ENCODE peak calls at places on chromosome 16, in four cellular contexts. One of them, this sample, is unnamed.

GRCh38 chr16:23255000-23255399 is 47.1 kb upstream of the SCNN1B start:
- DNase-seq in K562: no peak
- DNase-seq in A549: no peak
- DNase-seq in HepG2: no peak
- DNase-seq in this sample: no peak

GRCh38 chr16:61862221-61862620 is 174.0 kb downstream of the CDH8 start:
- DNase-seq in HepG2: no peak
- DNase-seq in K562: no peak
- DNase-seq in A549: no peak
- DNase-seq in this sample: no peak

GRCh38 chr16:69435977-69436729 is 11.7 kb downstream of the CYB5B start:
- DNase-seq in A549: no peak
- DNase-seq in HepG2: peak; percentile 69
- DNase-seq in K562: no peak
- DNase-seq in this sample: no peak

GRCh38 chr16:24906199-24906808 is 60.5 kb downstream of the SLC5A11 start:
- DNase-seq in HepG2: peak; percentile 11
- DNase-seq in A549: peak; percentile 35
- DNase-seq in K562: peak; percentile 30
- DNase-seq in this sample: no peak

GRCh38 chr16:89801800-89802199 is 14.6 kb downstream of the FANCA start:
- DNase-seq in K562: no peak
- DNase-seq in HepG2: no peak
- DNase-seq in A549: no peak
- DNase-seq in this sample: no peak

GRCh38 chr16:22195695-22196558 is 10.2 kb upstream of the EEF2K start:
- DNase-seq in HepG2: peak; percentile 92
- DNase-seq in A549: peak; percentile 90
- DNase-seq in K562: peak; percentile 91
- DNase-seq in this sample: peak; percentile 98

GRCh38 chr16:75702247-75702646 is 986 bp upstream of the DUXB start:
- DNase-seq in HepG2: peak; percentile 44
- DNase-seq in K562: peak; percentile 83
- DNase-seq in A549: no peak
- DNase-seq in this sample: no peak

GRCh38 chr16:77191259-77191969 is 424 bp downstream of the MON1B start:
- DNase-seq in A549: peak; percentile 47
- DNase-seq in HepG2: no peak
- DNase-seq in K562: peak; percentile 65
- DNase-seq in this sample: no peak

GRCh38 chr16:27312580-27313421 is 973 bp upstream of the IL4R start:
- DNase-seq in K562: no peak
- DNase-seq in A549: no peak
- DNase-seq in HepG2: no peak
- DNase-seq in this sample: no peak

GRCh38 chr16:27311449-27311831 is 2.3 kb upstream of the IL4R start:
- DNase-seq in K562: no peak
- DNase-seq in A549: no peak
- DNase-seq in HepG2: no peak
- DNase-seq in this sample: no peak

GRCh38 chr16:27311897-27312303 is 1.9 kb upstream of the IL4R start:
- DNase-seq in HepG2: no peak
- DNase-seq in K562: no peak
- DNase-seq in A549: no peak
- DNase-seq in this sample: no peak

GRCh38 chr16:27308792-27309191 is 5.0 kb upstream of the IL4R start:
- DNase-seq in A549: no peak
- DNase-seq in K562: no peak
- DNase-seq in HepG2: no peak
- DNase-seq in this sample: no peak

DNA sequence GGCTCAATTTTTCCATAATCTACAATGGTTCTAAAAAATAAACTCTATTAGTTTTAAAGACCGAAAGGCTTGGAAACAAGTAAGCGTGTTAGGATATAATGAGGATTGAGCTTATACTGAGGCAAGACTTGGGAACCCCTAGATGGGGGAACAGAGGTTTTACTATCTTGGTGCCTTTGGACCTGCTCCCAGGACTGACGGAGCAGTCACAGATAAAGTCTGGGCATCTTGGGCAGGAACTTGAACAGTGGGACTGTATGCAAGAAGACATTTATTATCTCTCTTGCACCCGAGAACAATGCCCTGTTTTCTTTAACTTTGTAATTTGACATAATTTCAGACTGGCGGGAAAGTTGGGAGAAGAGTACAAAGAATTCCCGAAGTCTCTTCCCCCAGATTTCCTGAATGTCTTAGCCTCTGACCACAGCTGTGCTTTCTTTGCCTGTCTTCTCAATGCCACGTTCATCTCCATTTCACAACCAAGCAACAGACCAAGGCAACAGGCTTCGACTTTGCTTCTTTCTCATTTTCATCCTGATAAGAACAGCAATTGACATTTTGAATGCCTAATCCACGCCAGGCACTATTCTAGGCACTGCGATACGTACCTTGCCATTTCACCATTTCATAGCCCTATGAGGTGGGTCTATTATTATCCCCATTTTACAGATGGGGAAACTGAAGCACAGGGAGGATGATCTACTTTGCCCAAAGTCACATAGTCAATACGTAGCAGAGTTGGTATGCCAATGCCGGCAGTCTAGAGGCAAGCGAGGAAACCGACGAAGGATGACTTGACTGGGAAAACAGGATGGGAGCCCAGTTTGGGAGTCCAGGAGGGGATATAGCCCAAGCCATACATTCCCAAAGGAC is 3.0 kb upstream of the IL4R start:
- DNase-seq in HepG2: no peak
- DNase-seq in A549: no peak
- DNase-seq in K562: no peak
- DNase-seq in this sample: no peak
- TF ChIP-seq PHF8 in HepG2: no peak
- TF ChIP-seq PHF8 in A549: no peak
- TF ChIP-seq PHF8 in K562: no peak
- TF ChIP-seq PHF8 in this sample: no peak

DNA sequence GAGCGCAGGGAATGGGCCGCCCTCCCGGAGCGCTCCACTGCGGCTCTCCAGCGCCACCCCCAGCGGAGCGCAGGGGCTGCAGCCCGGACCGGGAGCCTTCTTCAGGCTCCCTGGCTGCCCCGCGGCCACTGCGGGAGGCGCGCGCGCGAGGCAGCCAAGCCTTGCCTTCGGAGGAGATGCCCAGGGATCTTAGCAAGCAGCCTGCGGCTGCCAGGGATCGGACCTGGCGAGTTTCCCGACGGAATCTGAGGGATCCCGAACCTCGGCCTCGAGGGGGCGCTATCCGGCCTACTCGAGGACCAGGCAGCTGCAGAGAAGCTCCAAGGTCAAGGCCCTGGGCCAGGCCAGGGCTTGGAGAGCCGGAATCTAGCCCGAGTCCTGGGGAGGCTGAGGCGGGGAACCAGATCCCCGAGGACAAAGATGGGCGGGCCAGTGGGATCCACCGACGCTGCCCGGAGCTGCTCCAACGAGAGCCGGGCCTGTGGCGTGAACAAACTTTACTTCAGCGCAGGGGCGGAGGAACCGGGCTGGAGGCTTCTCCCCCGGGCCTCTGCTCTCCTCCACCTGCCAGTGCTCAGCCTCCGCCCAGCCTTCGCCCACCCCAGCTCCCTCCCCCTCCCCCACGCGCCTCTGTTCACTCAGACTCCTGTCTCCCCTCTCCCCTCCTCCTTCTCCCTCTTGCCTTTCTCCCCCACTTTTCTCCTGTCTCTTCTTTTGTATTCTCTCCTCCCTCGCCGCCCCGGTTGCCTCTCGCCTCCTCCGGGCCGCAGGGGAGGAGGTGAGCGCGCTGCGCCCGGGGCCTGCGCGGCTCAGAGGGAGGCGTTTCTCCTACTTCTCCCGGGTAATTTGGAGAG is at the start of gene IRX6:
- DNase-seq in A549: peak; percentile 41
- DNase-seq in HepG2: no peak
- DNase-seq in K562: peak; percentile 18
- DNase-seq in this sample: peak; percentile 82
- TF ChIP-seq PHF8 in A549: no peak
- TF ChIP-seq PHF8 in HepG2: no peak
- TF ChIP-seq PHF8 in K562: no peak
- TF ChIP-seq PHF8 in this sample: no peak

DNA sequence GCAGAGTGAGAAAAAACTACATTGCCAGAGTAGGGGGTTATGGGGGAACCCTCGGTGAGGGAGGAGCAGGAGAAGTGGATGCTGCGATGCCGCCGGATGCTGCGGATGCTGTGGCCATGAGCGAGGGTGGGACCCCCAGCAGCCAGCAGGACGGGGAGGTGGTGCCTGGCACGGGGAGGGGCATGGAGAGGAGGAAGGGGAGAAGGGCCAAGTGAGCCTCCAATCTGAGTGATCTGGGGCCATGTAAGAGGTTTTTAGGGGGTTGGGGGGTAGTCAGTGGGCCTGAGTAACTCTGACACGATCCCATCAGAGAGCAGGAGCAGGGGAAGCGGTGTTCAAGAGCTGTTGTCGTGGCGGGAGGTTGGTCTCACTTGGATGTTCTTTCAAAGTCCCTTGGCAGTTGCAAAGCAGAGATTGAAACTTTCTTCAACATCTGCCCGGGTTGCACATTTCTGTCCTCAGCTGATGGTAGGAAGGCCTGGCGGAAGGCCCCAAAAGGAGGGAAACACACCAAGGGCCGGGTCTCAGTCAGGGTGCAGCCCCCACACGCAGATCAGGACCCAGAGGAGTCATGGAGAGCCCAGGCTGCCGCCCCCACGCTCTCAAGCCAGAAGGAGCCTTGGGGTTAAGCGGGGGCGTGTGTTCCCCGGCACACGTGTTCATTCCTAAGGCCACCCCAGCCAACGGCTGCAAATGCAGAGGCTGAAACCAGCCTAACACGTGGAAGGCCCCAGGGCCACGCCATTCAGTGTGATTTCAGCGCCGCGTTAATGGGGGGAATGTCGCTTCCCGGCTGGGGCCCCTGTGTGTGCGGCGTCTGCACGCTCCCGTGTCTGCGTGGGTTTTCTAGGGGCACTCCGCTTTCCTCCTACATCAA is 81.7 kb downstream of the ZDHHC7 start:
- DNase-seq in K562: peak; percentile 71
- DNase-seq in HepG2: no peak
- DNase-seq in A549: no peak
- DNase-seq in this sample: no peak
- TF ChIP-seq PHF8 in K562: no peak
- TF ChIP-seq PHF8 in HepG2: no peak
- TF ChIP-seq PHF8 in A549: no peak
- TF ChIP-seq PHF8 in this sample: no peak

DNA sequence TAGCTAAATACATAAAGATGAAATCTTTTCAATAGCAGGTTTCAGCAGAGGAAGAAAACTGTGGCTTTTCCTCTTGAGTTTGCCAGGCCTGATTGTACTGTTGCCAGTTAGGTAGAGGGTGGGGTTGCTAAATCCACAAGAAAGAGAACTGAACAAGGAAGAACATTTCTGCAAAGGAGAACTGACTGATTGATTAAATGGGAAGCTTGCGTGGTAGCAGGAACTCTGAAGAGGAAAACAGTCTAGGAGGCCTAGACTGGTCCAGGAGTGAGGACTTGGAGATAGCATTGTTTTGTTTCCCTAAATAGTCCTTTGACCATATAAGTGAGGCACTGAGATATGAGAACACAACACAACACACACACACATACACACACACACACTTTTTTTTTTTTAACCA is 18.8 kb downstream of the LRRC36 start:
- DNase-seq in K562: no peak
- DNase-seq in A549: no peak
- DNase-seq in HepG2: no peak
- DNase-seq in this sample: no peak
- TF ChIP-seq PHF8 in K562: no peak
- TF ChIP-seq PHF8 in A549: no peak
- TF ChIP-seq PHF8 in HepG2: no peak
- TF ChIP-seq PHF8 in this sample: no peak

This sample was measured in H1.